ENCODE peak calls at places on chromosome 1, in ten cellular contexts. M is ovary, U is endothelial cell of umbilical vein, X is heart left ventricle, Z is transverse colon, H is adrenal gland, K is IMR-90, J is testis, E is body of pancreas, N is HCT116. W is an unnamed sample.

GRCh38 chr1:157147906-157148717 is 9.9 kb upstream of the ETV3 start:
- DNase-seq in U (no peak), X (no peak), E (no peak), Z (no peak), N (no peak), K (peak; percentile 43), H (no peak), J (no peak), M (no peak), W (no peak)

GRCh38 chr1:178169649-178170048 is 75.7 kb downstream of the RASAL2 start:
- DNase-seq in M (no peak), U (no peak), K (no peak), E (no peak), X (no peak), Z (no peak), J (no peak), N (no peak), H (no peak), W (no peak)

GRCh38 chr1:230909974-230910754 is 41.8 kb upstream of the C1orf198 start:
- DNase-seq in N (no peak), J (peak; percentile 48), E (no peak), Z (no peak), K (no peak), X (peak; percentile 67), U (no peak), H (no peak), M (no peak), W (no peak)

GRCh38 chr1:228143480-228144212 is 3.6 kb downstream of the GUK1 start:
- DNase-seq in Z (no peak), E (no peak), M (no peak), X (peak; percentile 28), J (no peak), K (no peak), U (no peak), N (no peak), H (peak; percentile 15), W (no peak)

GRCh38 chr1:36301220-36301619 is 4.9 kb upstream of the SH3D21 start:
- DNase-seq in U (no peak), Z (no peak), M (no peak), E (no peak), H (no peak), K (no peak), J (peak; percentile 21), X (no peak), N (no peak), W (no peak)

GRCh38 chr1:214514032-214514818 is 37.2 kb downstream of the PTPN14 start:
- DNase-seq in X (no peak), H (no peak), U (peak; percentile 37), M (peak; percentile 20), Z (no peak), K (peak; percentile 80), J (no peak), N (no peak), E (no peak), W (peak; percentile 28)

GRCh38 chr1:191290441-191290840 is 812.8 kb upstream of the BRINP3 start:
- DNase-seq in H (no peak), J (no peak), K (no peak), Z (no peak), M (no peak), N (no peak), X (no peak), U (no peak), E (no peak), W (no peak)

GRCh38 chr1:29298175-29298720 is 61.9 kb downstream of the PTPRU start:
- DNase-seq in X (no peak), J (no peak), N (no peak), M (no peak), U (no peak), Z (no peak), H (no peak), K (no peak), E (no peak), W (no peak)

GRCh38 chr1:13751458-13751871 is 51.5 kb downstream of the PRDM2 start:
- DNase-seq in M (no peak), Z (no peak), N (no peak), U (no peak), H (no peak), J (no peak), X (no peak), E (no peak), K (no peak), W (no peak)

GRCh38 chr1:206496131-206496793 is 11.1 kb upstream of the RASSF5 start:
- DNase-seq in J (no peak), H (no peak), N (no peak), K (no peak), E (peak; percentile 99), Z (no peak), M (no peak), X (peak; percentile 28), U (no peak), W (no peak)

GRCh38 chr1:53618218-53619087 is 120.5 kb downstream of the GLIS1 start:
- DNase-seq in M (no peak), X (no peak), H (no peak), J (no peak), Z (peak; percentile 4), E (no peak), N (no peak), K (no peak), U (no peak), W (no peak)

DNA sequence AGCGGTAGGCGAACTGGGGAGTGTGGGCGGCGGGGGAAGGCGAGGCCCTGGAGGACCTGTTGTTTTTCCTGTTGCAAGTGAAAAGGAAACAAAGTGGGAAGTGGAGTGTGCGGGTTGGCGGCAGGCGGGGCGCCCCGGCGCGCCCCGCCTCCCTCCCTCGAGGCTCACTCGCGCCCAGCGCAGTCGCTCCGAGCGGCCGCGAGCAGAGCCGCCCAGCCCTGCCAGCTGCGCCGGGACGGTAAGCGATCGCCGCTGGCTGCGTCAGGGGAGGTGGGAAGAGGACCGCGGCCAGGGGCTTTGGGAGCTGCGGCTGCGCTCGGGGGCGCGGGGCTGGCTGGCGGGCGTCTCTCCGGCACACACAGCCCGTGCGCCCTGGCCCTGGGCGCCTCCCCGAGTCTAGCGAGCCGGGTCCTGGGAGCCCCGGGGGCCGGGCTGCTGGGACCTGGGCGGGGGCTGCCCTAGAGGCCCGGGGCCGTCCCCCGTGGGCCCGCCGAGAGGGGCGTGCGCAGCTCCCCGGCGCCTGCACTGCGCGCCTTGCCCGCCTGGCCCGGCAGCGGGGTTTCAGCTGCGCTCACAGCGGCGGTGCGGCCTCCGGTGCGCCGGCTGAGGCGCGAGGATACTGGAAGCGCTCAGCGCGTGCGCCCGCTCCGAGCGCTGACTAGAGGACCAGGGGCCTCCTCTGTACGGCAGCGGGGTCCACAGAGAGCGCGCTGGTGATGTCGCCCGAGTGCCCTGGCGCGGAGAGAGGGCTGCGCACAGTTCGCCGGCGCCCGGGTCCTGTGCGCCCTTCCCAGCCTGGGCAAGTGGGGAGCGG is at the start of gene PIK3CD:
- DNase-seq in E (no peak), Z (no peak), M (no peak), K (peak; percentile 57), X (no peak), N (no peak), U (no peak), H (no peak), J (peak; percentile 20), W (no peak)
- TF ChIP-seq POLR2A in E (no peak), Z (no peak), M (no peak), K (no peak), X (no peak), N (no peak), U (no peak), H (no peak), J (no peak), W (no peak)

GRCh38 chr1:8026153-8026975 is at the start of gene ERRFI1:
- DNase-seq in M (peak; percentile 95), N (peak; percentile 83), E (peak; percentile 96), U (peak; percentile 94), J (peak; percentile 95), X (peak; percentile 95), K (peak; percentile 93), H (peak; percentile 95), Z (peak; percentile 95), W (no peak)
- TF ChIP-seq POLR2A in M (peak; percentile 99), N (peak; percentile 96), E (peak; percentile 99), U (peak; percentile 99), J (peak; percentile 99), X (peak; percentile 94), K (peak; percentile 100), H (peak; percentile 100), Z (peak; percentile 95), W (peak; percentile 95)

DNA sequence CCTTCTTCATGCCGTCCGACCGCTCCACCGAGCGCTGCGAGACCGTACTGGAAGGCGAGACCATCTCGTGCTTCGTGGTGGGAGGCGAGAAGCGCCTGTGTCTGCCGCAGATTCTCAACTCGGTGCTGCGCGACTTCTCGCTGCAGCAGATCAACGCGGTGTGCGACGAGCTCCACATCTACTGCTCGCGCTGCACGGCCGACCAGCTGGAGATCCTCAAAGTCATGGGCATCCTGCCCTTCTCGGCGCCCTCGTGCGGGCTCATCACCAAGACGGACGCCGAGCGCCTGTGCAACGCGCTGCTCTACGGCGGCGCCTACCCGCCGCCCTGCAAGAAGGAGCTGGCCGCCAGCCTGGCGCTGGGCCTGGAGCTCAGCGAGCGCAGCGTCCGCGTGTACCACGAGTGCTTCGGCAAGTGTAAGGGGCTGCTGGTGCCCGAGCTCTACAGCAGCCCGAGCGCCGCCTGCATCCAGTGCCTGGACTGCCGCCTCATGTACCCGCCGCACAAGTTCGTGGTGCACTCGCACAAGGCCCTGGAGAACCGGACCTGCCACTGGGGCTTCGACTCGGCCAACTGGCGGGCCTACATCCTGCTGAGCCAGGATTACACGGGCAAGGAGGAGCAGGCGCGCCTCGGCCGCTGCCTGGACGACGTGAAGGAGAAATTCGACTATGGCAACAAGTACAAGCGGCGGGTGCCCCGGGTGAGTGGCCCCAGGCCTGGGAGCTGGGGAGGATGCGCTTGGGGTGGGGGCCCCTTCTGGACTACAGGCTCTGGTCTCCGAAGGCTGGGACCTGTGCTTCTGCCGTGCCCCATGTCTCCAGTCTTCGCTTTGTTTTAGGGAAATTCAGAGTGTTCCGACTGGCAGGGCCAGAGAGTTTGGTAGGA is 1.2 kb downstream of the SKI start:
- DNase-seq in U (peak; percentile 67), X (peak; percentile 81), K (peak; percentile 69), E (peak; percentile 65), Z (peak; percentile 77), J (peak; percentile 72), H (peak; percentile 79), M (peak; percentile 84), N (no peak), W (no peak)
- TF ChIP-seq POLR2A in U (no peak), X (no peak), K (no peak), E (peak; percentile 42), Z (peak; percentile 62), J (no peak), H (peak; percentile 84), M (no peak), N (no peak), W (no peak)

DNA sequence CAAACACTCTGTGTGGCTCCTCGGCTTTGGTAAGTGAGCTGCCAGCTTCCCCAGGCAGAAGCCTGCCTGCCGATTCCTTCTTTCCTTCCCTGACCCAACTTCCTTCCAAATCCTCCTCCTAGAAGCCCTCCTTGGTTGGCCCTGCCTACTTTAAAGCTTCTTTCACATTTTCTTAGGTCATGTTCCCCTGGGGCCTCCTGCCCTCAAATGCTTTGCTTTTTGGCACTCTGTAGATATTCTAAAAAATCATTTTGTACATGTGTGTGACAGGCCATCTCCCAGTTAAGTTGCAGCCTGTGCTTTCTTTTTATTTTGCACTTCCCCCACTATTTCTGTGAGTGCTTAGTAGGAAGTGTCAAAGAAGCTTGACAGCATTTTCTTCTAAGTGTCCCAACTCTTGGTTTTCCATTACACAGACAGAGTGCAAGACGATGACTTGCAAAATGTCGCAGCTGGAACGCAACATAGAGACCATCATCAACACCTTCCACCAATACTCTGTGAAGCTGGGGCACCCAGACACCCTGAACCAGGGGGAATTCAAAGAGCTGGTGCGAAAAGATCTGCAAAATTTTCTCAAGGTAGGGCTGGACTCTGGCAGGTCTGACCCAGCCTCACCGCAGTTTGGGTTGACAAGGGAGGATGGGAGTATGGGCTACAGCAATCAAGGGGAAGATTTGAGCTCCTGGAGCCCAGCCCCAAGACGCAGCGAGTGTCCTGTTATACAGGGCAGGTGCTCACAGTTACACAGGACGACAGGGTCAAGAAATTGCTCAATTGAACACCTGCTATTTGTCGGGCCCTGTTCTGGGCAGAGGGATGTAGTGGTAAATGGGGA is at the start of gene S100A9:
- DNase-seq in E (no peak), X (no peak), U (no peak), Z (no peak), J (no peak), M (no peak), K (no peak), N (no peak), H (peak; percentile 5), W (no peak)
- TF ChIP-seq POLR2A in E (no peak), X (no peak), U (no peak), Z (no peak), J (no peak), M (no peak), K (no peak), N (no peak), H (peak; percentile 27), W (no peak)

W was measured in H54.